ENCODE peak calls at places on chromosomes 6 and 20, in seven cellular contexts. B is Caki2, C is EL, E is Peyer's patch, K is NB4, Y is NCI-H1105, D is NCI-H2029. G is an unnamed sample.

GRCh38 chr20:59630526-59630925 is 26.2 kb downstream of the PHACTR3 start:
- DNase-seq in B (no peak), D (no peak), C (no peak), K (no peak), Y (no peak), E (no peak), G (no peak)

GRCh38 chr20:17504898-17505663 is 26.1 kb downstream of the BFSP1 start:
- DNase-seq in K (peak; percentile 86), D (peak; percentile 43), B (peak; percentile 52), E (peak; percentile 60), Y (peak; percentile 27), C (peak; percentile 62), G (peak; percentile 84)

GRCh38 chr6:104573372-104573771 is 286.3 kb downstream of the HACE1 start:
- DNase-seq in D (no peak), K (no peak), E (no peak), B (no peak), C (no peak), Y (no peak), G (no peak)

GRCh38 chr6:85436408-85436807 is 13.5 kb upstream of the NT5E start:
- DNase-seq in E (no peak), B (no peak), C (peak; percentile 66), Y (no peak), D (no peak), K (no peak), G (no peak)

GRCh38 chr6:85798934-85799490 is 156.3 kb upstream of the SYNCRIP start:
- DNase-seq in B (no peak), E (no peak), Y (no peak), K (peak; percentile 9), C (no peak), D (no peak), G (no peak)

GRCh38 chr6:130676077-130676772 is 151.0 kb upstream of the SMLR1 start:
- DNase-seq in C (no peak), D (no peak), Y (peak; percentile 36), B (no peak), E (no peak), K (no peak), G (no peak)

GRCh38 chr20:62149532-62150235 is 6.1 kb downstream of the SS18L1 start:
- DNase-seq in Y (no peak), K (no peak), C (no peak), B (no peak), E (no peak), D (no peak), G (no peak)

GRCh38 chr6:87803784-87804183 is 101.8 kb upstream of the AKIRIN2 start:
- DNase-seq in E (no peak), D (no peak), Y (no peak), B (no peak), C (no peak), K (no peak), G (no peak)

GRCh38 chr20:6704132-6704861 is 63.2 kb upstream of the BMP2 start:
- DNase-seq in K (no peak), E (no peak), D (no peak), B (peak; percentile 93), Y (no peak), C (peak; percentile 24), G (no peak)

GRCh38 chr6:38678178-38678760 is 24.7 kb downstream of the GLO1 start:
- DNase-seq in D (no peak), K (no peak), E (no peak), C (no peak), B (no peak), Y (no peak), G (no peak)

GRCh38 chr6:42041131-42042055 is 8.9 kb upstream of the TAF8 start:
- DNase-seq in K (no peak), E (no peak), C (no peak), B (no peak), D (no peak), Y (no peak), G (no peak)

G was measured in activated CD4-positive, alpha-beta memory T cell treated with anti-CD3 and anti-CD28 coated beads, Interleukin-2, amount 10 ng/mL, durations not matched to agents 7 days and 5 days.